ENCODE peak calls at places on chromosomes 16 and 17, in six cellular contexts. B is H1, G is GM12878, C is HepG2, P is K562, K is SK-N-SH. L is an unnamed sample.

GRCh38 chr16:76303637-76304314 is 26.6 kb downstream of the CNTNAP4 start:
- DNase-seq in G (no peak), C (no peak), B (no peak), K (no peak), P (no peak), L (no peak)

GRCh38 chr17:6361733-6362132 is 73.2 kb downstream of the AIPL1 start:
- DNase-seq in C (no peak), B (peak), K (peak), P (peak), G (no peak), L (peak)

GRCh38 chr17:350706-351435 is 1.7 kb downstream of the RPH3AL start:
- DNase-seq in G (no peak), P (no peak), K (peak), C (peak), B (no peak), L (peak)

GRCh38 chr16:58306327-58306726 is 11.5 kb upstream of the PRSS54 start:
- DNase-seq in P (no peak), K (no peak), B (no peak), G (no peak), C (peak), L (no peak)

GRCh38 chr17:32584792-32585191 is 98.0 kb downstream of the CDK5R1 start:
- DNase-seq in B (no peak), K (peak), G (no peak), C (no peak), P (no peak), L (no peak)

GRCh38 chr16:15507299-15507958 is 73.0 kb downstream of the BMERB1 start:
- DNase-seq in G (no peak), P (no peak), K (no peak), B (no peak), C (no peak), L (no peak)

GRCh38 chr17:32536736-32537646 is 50.2 kb downstream of the CDK5R1 start:
- DNase-seq in P (no peak), K (no peak), B (no peak), G (no peak), C (no peak), L (no peak)

GRCh38 chr17:47811709-47812108 is 9.9 kb downstream of the OSBPL7 start:
- DNase-seq in G (no peak), P (no peak), K (no peak), C (no peak), B (no peak), L (no peak)

GRCh38 chr16:1216296-1216619 is 8.8 kb downstream of the TPSG1 start:
- DNase-seq in B (no peak), C (no peak), G (no peak), K (no peak), P (peak), L (no peak)

GRCh38 chr17:21008992-21009671 is 33.7 kb downstream of the USP22 start:
- DNase-seq in B (no peak), G (no peak), C (no peak), P (no peak), K (no peak), L (no peak)

GRCh38 chr16:51719376-51719775 is 568.3 kb upstream of the SALL1 start:
- DNase-seq in G (no peak), K (no peak), B (no peak), C (no peak), P (no peak), L (no peak)

GRCh38 chr17:44254696-44255095 is 13.2 kb downstream of the SLC4A1 start:
- DNase-seq in G (no peak), C (no peak), K (no peak), P (no peak), B (no peak), L (no peak)

GRCh38 chr16:1019234-1019933 is 37.8 kb downstream of the SOX8 start:
- DNase-seq in C (no peak), K (peak), G (no peak), B (no peak), P (no peak), L (no peak)

GRCh38 chr17:58913971-58914769 is 158.5 kb downstream of the PPM1E start:
- DNase-seq in C (no peak), B (no peak), P (no peak), K (no peak), G (no peak), L (no peak)

GRCh38 chr16:4694664-4695451 is 1.5 kb downstream of the NUDT16L1 start:
- DNase-seq in K (peak), P (no peak), B (no peak), C (no peak), G (no peak), L (no peak)

GRCh38 chr17:51217946-51218345 is 41.9 kb downstream of the MBTD1 start:
- DNase-seq in P (no peak), C (no peak), K (no peak), B (no peak), G (no peak), L (no peak)

GRCh38 chr16:84407588-84408313 is 39.4 kb downstream of the ATP2C2 start:
- DNase-seq in C (no peak), B (no peak), K (no peak), P (no peak), G (no peak), L (no peak)

GRCh38 chr17:41547921-41548843 is 20.1 kb upstream of the KRT19 start:
- DNase-seq in G (no peak), K (peak), P (peak), C (no peak), B (no peak), L (peak)

GRCh38 chr17:4560837-4561241 is 462 bp upstream of the GGT6 start:
- DNase-seq in C (peak), B (no peak), P (no peak), K (no peak), G (no peak), L (no peak)

GRCh38 chr16:11609474-11610120 is 22.9 kb upstream of the LITAF start:
- DNase-seq in C (no peak), K (no peak), G (no peak), B (no peak), P (no peak), L (no peak)

GRCh38 chr16:86481607-86482006 is 28.7 kb upstream of the FOXF1 start:
- DNase-seq in K (no peak), B (no peak), C (no peak), P (no peak), G (no peak), L (no peak)

GRCh38 chr17:60102632-60103047 is 23.9 kb upstream of the HEATR6 start:
- DNase-seq in G (no peak), C (no peak), B (no peak), K (no peak), P (no peak), L (peak)

GRCh38 chr17:45110676-45111611 is 21.4 kb downstream of the PLCD3 start:
- DNase-seq in G (no peak), C (no peak), K (peak), P (no peak), B (no peak), L (no peak)

GRCh38 chr16:65102326-65102725 is 19.5 kb downstream of the CDH11 start:
- DNase-seq in B (no peak), C (no peak), K (no peak), G (no peak), P (no peak), L (no peak)

GRCh38 chr16:57999366-57999970 is 1.0 kb downstream of the ZNF319 start:
- DNase-seq in B (no peak), C (peak), K (peak), G (no peak), P (no peak), L (no peak)

GRCh38 chr17:61943117-61943516 is 15.3 kb upstream of the INTS2 start:
- DNase-seq in P (no peak), G (no peak), K (no peak), C (no peak), B (no peak), L (no peak)

GRCh38 chr17:61947367-61948078 is 19.7 kb upstream of the INTS2 start:
- DNase-seq in C (no peak), P (no peak), B (no peak), G (no peak), K (no peak), L (no peak)

GRCh38 chr17:61942085-61942484 is 14.3 kb upstream of the INTS2 start:
- DNase-seq in K (no peak), P (no peak), B (no peak), G (no peak), C (no peak), L (no peak)

DNA sequence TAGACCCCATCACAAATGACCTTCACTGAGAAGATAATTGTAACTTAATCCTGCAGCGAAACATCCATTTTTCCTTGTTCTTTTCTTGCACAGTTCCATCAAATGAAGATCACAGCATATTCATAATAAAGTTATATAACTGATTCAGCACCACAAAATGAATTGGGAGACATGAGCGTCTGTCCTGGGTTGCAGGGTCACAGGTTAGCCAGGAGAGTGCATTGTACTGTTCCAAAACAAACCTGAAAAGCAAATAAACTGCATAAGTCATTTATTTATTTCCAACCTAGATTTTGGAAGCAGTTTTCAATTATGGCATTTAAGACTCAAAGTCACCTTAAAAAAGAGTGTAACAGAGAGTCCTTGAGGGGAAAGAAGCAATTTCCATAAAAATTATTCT is 18.6 kb upstream of the INTS2 start:
- DNase-seq in B (no peak), C (no peak), P (no peak), G (no peak), K (no peak), L (no peak)
- TF ChIP-seq CHD2 in B (no peak), C (no peak), P (no peak), G (no peak), K (no peak), L (no peak)

DNA sequence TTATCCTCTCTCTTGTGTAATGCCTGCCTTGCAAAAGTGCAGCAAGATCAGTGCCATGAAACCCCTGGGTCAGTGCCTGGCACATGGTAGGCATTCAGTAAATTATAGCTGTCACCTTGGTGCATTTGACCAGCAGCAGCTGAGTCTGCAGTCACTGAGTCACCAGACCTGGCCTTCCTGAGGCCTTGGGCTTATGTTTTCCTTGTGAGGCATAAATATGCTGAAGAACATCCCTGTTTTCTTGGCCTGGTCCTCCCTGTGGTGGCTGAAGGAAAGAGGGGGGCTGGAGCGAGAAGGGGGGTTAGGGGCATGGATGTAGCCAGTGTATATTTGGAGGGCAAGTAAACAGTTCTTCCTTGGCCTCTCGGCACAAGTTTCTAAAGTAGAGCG is 26.4 kb downstream of the EPN2 start:
- DNase-seq in G (no peak), K (no peak), B (no peak), C (no peak), P (no peak), L (no peak)
- TF ChIP-seq CHD2 in G (no peak), K (no peak), B (no peak), C (no peak), P (no peak), L (no peak)

GRCh38 chr16:82672676-82673075 is 45.9 kb downstream of the CDH13 start:
- DNase-seq in G (no peak), B (no peak), C (no peak), K (no peak), P (no peak), L (no peak)
- TF ChIP-seq CHD2 in G (no peak), B (no peak), C (no peak), K (no peak), P (no peak), L (no peak)

DNA sequence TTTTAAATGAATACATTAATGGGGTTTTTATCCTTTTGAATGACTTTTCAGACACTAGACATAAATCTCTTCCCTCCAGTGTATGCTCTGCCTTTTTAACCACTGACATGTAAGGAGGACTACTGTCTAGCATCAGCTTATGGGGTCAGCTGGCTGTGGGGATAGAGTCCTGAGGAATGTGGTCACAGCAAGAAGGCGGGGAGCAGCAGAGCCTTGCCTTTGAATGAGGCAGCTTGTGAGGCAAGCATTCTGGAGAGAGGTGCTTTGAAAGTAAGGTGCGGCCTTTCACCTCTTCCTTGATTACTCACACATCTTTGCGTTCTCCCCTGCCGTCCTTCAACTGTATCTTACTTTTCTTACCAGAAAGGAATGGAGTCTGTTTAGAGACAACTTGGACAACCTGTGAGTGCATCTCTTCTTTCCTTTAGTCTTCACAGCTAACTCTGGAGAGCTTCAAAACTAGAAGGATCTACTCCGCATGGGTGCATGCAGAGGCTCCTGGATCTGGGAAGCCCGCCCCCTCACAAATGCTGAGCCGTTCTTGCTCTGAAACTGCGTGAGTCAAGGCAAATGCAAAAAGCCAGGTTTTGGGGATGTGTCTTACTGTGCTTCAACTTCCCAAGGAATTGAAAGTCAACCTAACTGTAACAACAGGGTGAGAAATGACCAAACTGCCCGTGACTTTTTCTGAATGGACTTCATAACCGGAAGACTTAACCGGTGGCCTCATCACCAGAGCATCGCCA is 49.9 kb downstream of the ADCY7 start:
- DNase-seq in P (no peak), K (no peak), G (no peak), B (no peak), C (no peak), L (no peak)
- TF ChIP-seq CHD2 in P (no peak), K (no peak), G (no peak), B (no peak), C (no peak), L (no peak)

GRCh38 chr17:11511696-11512095 is 86.6 kb upstream of the DNAH9 start:
- DNase-seq in G (no peak), B (no peak), C (peak), K (peak), P (no peak), L (no peak)
- TF ChIP-seq CHD2 in G (no peak), B (no peak), C (no peak), K (no peak), P (no peak), L (no peak)

GRCh38 chr17:74259667-74260524 is 14.1 kb upstream of the DNAI2 start:
- DNase-seq in C (no peak), K (peak), B (peak), G (no peak), P (no peak), L (no peak)
- TF ChIP-seq CHD2 in C (no peak), K (no peak), B (no peak), G (no peak), P (no peak), L (no peak)

GRCh38 chr17:31310877-31311276 is 3.0 kb downstream of the EVI2B start:
- DNase-seq in P (no peak), C (no peak), B (no peak), G (no peak), K (no peak), L (no peak)
- TF ChIP-seq CHD2 in P (no peak), C (no peak), B (no peak), G (no peak), K (no peak), L (no peak)

GRCh38 chr16:9049241-9049640 is 42.2 kb upstream of the HAPSTR1 start:
- DNase-seq in G (no peak), B (no peak), K (no peak), P (no peak), C (no peak), L (no peak)

GRCh38 chr16:9046667-9047055 is 44.8 kb upstream of the HAPSTR1 start:
- DNase-seq in B (no peak), C (no peak), G (no peak), K (no peak), P (no peak), L (no peak)

GRCh38 chr16:9048302-9048700 is 43.1 kb upstream of the HAPSTR1 start:
- DNase-seq in B (no peak), G (no peak), P (no peak), C (no peak), K (no peak), L (no peak)

GRCh38 chr16:9050102-9050830 is 41.2 kb upstream of the HAPSTR1 start:
- DNase-seq in K (peak), C (peak), G (no peak), P (peak), B (peak), L (no peak)

DNA sequence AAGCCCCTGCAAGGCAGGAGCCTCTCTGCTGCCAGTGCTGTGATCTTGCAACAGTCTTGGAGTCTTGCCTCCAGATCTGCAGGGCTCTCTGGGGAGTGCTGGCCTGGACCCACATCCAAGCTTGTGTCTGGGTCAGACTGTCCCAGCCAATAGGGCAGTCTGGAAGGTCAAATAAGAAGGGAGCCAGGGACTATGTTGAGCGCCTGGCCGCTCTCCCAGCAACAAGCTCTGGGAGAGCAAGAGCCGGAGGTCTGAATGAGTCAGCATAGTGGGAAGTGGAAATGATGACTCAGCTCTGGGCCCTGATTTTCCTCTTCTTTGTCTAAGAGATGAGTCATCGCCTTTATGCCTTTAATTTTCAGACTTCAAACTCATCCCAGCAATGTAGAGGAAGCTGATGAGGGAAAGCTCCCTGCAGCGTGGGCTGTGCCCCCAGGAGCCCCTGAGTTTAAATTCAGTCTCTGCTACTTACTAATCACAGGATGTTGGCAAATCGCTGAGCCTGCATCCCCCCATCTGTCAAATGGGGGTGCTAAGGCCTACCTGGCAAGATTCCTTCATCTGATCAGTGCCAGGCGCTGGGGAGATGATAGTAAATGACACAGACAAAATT is 43.6 kb upstream of the HAPSTR1 start:
- DNase-seq in P (peak), G (peak), K (no peak), C (peak), B (peak), L (peak)
- TF ChIP-seq CHD2 in P (no peak), G (no peak), K (no peak), C (no peak), B (no peak), L (no peak)